ENCODE peak calls at places on chromosomes 5 and 9, in seven cellular contexts. H is IMR-90; Q is foreskin fibroblast; M is HuH-7.5; B is mesothelial cell of epicardium; O is NCI-H1092; F is CD4-positive, alpha-beta memory T cell. T is an unnamed sample.
A peak's percentile ranks its signal among the peaks of the same experiment; 100 is the strongest.

GRCh38 chr9:90086076-90086475 is 481.3 kb downstream of the GADD45G start:
- DNase-seq in H (no peak), Q (no peak), M (no peak), B (no peak), O (no peak), F (no peak), T (no peak)

GRCh38 chr9:92492781-92493401 is 10.6 kb upstream of the ASPN start:
- DNase-seq in H (no peak), Q (no peak), M (no peak), B (no peak), O (no peak), F (no peak), T (no peak)

GRCh38 chr5:74296685-74297084 is 343.8 kb downstream of the ENC1 start:
- DNase-seq in H (peak; percentile 66), Q (no peak), M (no peak), B (no peak), O (peak; percentile 37), F (no peak), T (no peak)

GRCh38 chr9:133560944-133561343 is 26.4 kb downstream of the ADAMTSL2 start:
- DNase-seq in H (no peak), Q (no peak), M (no peak), B (no peak), O (no peak), F (no peak), T (no peak)

GRCh38 chr5:88144219-88145040 is 124.2 kb downstream of the TMEM161B start:
- DNase-seq in H (no peak), Q (no peak), M (no peak), B (no peak), O (no peak), F (peak; percentile 1), T (no peak)

GRCh38 chr5:34669931-34670516 is 13.9 kb downstream of the RAI14 start:
- DNase-seq in H (peak; percentile 48), Q (no peak), M (no peak), B (no peak), O (no peak), F (no peak), T (no peak)

GRCh38 chr5:180601591-180602480 is 10.5 kb upstream of the SCGB3A1 start:
- DNase-seq in H (no peak), Q (no peak), M (peak; percentile 21), B (no peak), O (no peak), F (no peak), T (no peak)

GRCh38 chr9:5671711-5672353 is 42.9 kb downstream of the RIC1 start:
- DNase-seq in H (no peak), Q (no peak), M (no peak), B (no peak), O (no peak), F (peak; percentile 71), T (no peak)

GRCh38 chr5:45281081-45281480 is 415.1 kb downstream of the HCN1 start:
- DNase-seq in H (no peak), Q (no peak), M (no peak), B (no peak), O (no peak), F (no peak), T (no peak)

GRCh38 chr5:7464182-7464581 is 68.2 kb downstream of the ADCY2 start:
- DNase-seq in H (no peak), Q (no peak), M (no peak), B (no peak), O (no peak), F (no peak), T (no peak)

GRCh38 chr9:99624499-99625233 is 197.0 kb upstream of the NR4A3 start:
- DNase-seq in H (no peak), Q (no peak), M (no peak), B (no peak), O (no peak), F (no peak), T (no peak)

GRCh38 chr5:26492835-26493459 is 545.4 kb downstream of the CDH9 start:
- DNase-seq in H (no peak), Q (no peak), M (no peak), B (no peak), O (no peak), F (no peak), T (no peak)

GRCh38 chr9:28270156-28270555 is 696.9 kb upstream of the C9orf72 start:
- DNase-seq in H (no peak), Q (no peak), M (no peak), B (no peak), O (no peak), F (no peak), T (no peak)

GRCh38 chr9:85004818-85005413 is 335.4 kb downstream of the NTRK2 start:
- DNase-seq in H (no peak), Q (no peak), M (no peak), B (no peak), O (no peak), F (no peak), T (no peak)

GRCh38 chr5:169302491-169303118 is 1.7 kb upstream of the SLIT3 start:
- DNase-seq in H (peak; percentile 73), Q (peak; percentile 77), M (peak; percentile 64), B (peak; percentile 87), O (peak; percentile 33), F (peak; percentile 29), T (peak; percentile 63)

GRCh38 chr9:21995652-21996275 is 1.2 kb downstream of the CDKN2B-AS1 start:
- DNase-seq in H (peak; percentile 55), Q (no peak), M (no peak), B (peak; percentile 66), O (peak; percentile 55), F (peak; percentile 36), T (no peak)

GRCh38 chr9:101232405-101232977 is 152.3 kb downstream of the BAAT start:
- DNase-seq in H (no peak), Q (no peak), M (no peak), B (no peak), O (no peak), F (no peak), T (no peak)

GRCh38 chr9:78054180-78054579 is 22.6 kb upstream of the GNAQ start:
- DNase-seq in H (no peak), Q (no peak), M (no peak), B (no peak), O (no peak), F (peak; percentile 42), T (no peak)

GRCh38 chr5:80125962-80126480 is 90.9 kb downstream of the THBS4 start:
- DNase-seq in H (peak; percentile 48), Q (peak; percentile 48), M (no peak), B (no peak), O (no peak), F (peak; percentile 33), T (peak; percentile 16)

GRCh38 chr5:149700347-149700746 is 29.8 kb upstream of the PPARGC1B start:
- DNase-seq in H (no peak), Q (no peak), M (no peak), B (no peak), O (no peak), F (no peak), T (no peak)

GRCh38 chr5:16350816-16351215 is 114.8 kb downstream of the ZNF622 start:
- DNase-seq in H (no peak), Q (no peak), M (no peak), B (no peak), O (no peak), F (no peak), T (no peak)

T was measured in HFF-Myc.